ENCODE peak calls at places on chromosome 6, in five cellular contexts. C, T, F, U and I are unnamed samples.
A peak's percentile ranks its signal among the peaks of the same experiment; 100 is the strongest.

GRCh38 chr6:125792680-125793079 is 1.9 kb downstream of the NCOA7 start:
- DNase-seq in C (no peak), T (no peak), F (peak; percentile 35), U (no peak), I (no peak)

GRCh38 chr6:166660157-166660686 is 33.2 kb upstream of the RPS6KA2 start:
- DNase-seq in C (no peak), T (no peak), F (no peak), U (no peak), I (no peak)

GRCh38 chr6:3230275-3231212 is 3.1 kb upstream of the TUBB2B start:
- DNase-seq in C (peak; percentile 70), T (peak; percentile 90), F (no peak), U (no peak), I (peak; percentile 61)

GRCh38 chr6:113574147-113574546 is 283.0 kb upstream of the MARCKS start:
- DNase-seq in C (no peak), T (no peak), F (no peak), U (no peak), I (no peak)

GRCh38 chr6:31079656-31080261 is 32.6 kb downstream of the C6orf15 start:
- DNase-seq in C (peak; percentile 62), T (peak; percentile 86), F (peak; percentile 49), U (peak; percentile 67), I (peak; percentile 64)

GRCh38 chr6:146543211-146543939 is at the start of gene RAB32:
- DNase-seq in C (peak; percentile 95), T (peak; percentile 93), F (peak; percentile 94), U (peak; percentile 93), I (peak; percentile 89)

GRCh38 chr6:126548301-126548700 is 208.4 kb downstream of the CENPW start:
- DNase-seq in C (no peak), T (no peak), F (no peak), U (no peak), I (no peak)

GRCh38 chr6:41581381-41581991 is 35.3 kb downstream of the FOXP4 start:
- DNase-seq in C (peak; percentile 63), T (no peak), F (peak; percentile 48), U (no peak), I (peak; percentile 87)

GRCh38 chr6:30211306-30211705 is 1.9 kb downstream of the TRIM26 start:
- DNase-seq in C (no peak), T (no peak), F (no peak), U (no peak), I (no peak)

GRCh38 chr6:47292027-47292426 is 17.7 kb downstream of the TNFRSF21 start:
- DNase-seq in C (no peak), T (no peak), F (no peak), U (no peak), I (no peak)

GRCh38 chr6:133353061-133353460 is 111.9 kb downstream of the EYA4 start:
- DNase-seq in C (no peak), T (no peak), F (no peak), U (no peak), I (no peak)

GRCh38 chr6:161434331-161434730 is 160.5 kb upstream of the AGPAT4 start:
- DNase-seq in C (no peak), T (no peak), F (peak; percentile 73), U (no peak), I (no peak)

GRCh38 chr6:1081566-1081965 is 230.3 kb upstream of the FOXQ1 start:
- DNase-seq in C (no peak), T (no peak), F (no peak), U (no peak), I (no peak)

GRCh38 chr6:161486326-161486725 is 212.5 kb upstream of the AGPAT4 start:
- DNase-seq in C (peak; percentile 24), T (no peak), F (peak; percentile 88), U (no peak), I (peak; percentile 16)

GRCh38 chr6:41705996-41706835 is 29.2 kb downstream of the TFEB start:
- DNase-seq in C (peak; percentile 80), T (peak; percentile 77), F (peak; percentile 71), U (peak; percentile 43), I (no peak)

GRCh38 chr6:118705799-118706481 is 54.5 kb upstream of the CEP85L start:
- DNase-seq in C (no peak), T (peak; percentile 44), F (peak; percentile 59), U (no peak), I (peak; percentile 50)

GRCh38 chr6:67450641-67451040 is 1184.4 kb upstream of the ADGRB3 start:
- DNase-seq in C (no peak), T (no peak), F (no peak), U (no peak), I (no peak)

GRCh38 chr6:109516929-109517328 is 33.9 kb upstream of the ZBTB24 start:
- DNase-seq in C (no peak), T (no peak), F (no peak), U (no peak), I (no peak)

DNA sequence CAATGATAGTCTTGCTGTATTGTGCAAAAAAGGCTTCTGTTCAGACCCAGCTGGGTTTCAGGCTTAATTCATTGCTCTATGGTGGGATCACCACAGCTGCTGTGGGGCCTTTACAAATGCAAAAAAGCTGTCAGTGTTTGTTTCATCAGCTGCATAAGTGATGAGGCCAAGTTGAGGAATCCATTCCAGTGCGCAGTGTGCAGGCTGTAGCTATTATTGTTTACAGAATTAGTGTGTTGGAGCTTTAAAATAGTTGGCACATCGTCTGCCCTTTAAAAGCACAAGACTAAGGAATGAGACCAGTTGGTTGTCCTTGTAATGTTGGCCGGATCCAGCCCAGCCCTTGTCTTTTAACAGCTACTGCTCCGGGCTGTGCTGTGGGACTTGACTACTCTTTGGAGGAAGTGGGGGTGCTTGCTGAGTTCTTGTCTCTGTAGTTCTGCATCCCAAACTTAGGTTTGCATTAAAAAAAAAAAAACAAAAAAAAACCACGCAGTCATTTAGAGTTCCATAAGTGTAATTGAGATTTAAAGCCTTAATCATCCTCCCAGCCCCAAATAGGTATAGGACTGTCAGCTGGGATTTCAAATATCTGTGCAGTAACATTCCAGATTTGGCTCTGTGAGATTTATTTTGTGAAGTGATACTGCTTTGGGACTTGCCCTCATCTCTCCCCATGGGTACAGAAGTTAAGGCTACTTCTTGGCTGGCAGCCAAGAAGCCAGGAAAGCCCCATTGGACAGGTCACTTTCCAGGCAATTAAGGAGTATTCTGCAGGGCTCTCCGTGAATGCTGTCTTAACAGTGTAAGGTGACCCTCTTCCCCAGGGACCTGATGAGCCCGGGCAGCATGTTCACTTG is 19.3 kb downstream of the JARID2 start:
- DNase-seq in C (no peak), T (peak; percentile 77), F (no peak), U (no peak), I (peak; percentile 54)
- H3K4me1 ChIP-seq in C (peaks cover 53% of the 10 kb centered on the region), T (peaks cover 62% of the 10 kb centered on the region), F (peaks cover 7% of the 10 kb centered on the region), U (peaks cover 42% of the 10 kb centered on the region), I (peaks cover 80% of the 10 kb centered on the region)

GRCh38 chr6:143516700-143517446 is 5.4 kb upstream of the FUCA2 start:
- DNase-seq in C (no peak), T (no peak), F (no peak), U (no peak), I (no peak)

GRCh38 chr6:143515766-143516355 is 4.3 kb upstream of the FUCA2 start:
- DNase-seq in C (no peak), T (no peak), F (no peak), U (no peak), I (no peak)

GRCh38 chr6:143517447-143517773 is 5.9 kb upstream of the FUCA2 start:
- DNase-seq in C (no peak), T (no peak), F (no peak), U (no peak), I (no peak)

GRCh38 chr6:143513410-143513809 is 1.9 kb upstream of the FUCA2 start:
- DNase-seq in C (peak; percentile 23), T (peak; percentile 59), F (no peak), U (no peak), I (no peak)

DNA sequence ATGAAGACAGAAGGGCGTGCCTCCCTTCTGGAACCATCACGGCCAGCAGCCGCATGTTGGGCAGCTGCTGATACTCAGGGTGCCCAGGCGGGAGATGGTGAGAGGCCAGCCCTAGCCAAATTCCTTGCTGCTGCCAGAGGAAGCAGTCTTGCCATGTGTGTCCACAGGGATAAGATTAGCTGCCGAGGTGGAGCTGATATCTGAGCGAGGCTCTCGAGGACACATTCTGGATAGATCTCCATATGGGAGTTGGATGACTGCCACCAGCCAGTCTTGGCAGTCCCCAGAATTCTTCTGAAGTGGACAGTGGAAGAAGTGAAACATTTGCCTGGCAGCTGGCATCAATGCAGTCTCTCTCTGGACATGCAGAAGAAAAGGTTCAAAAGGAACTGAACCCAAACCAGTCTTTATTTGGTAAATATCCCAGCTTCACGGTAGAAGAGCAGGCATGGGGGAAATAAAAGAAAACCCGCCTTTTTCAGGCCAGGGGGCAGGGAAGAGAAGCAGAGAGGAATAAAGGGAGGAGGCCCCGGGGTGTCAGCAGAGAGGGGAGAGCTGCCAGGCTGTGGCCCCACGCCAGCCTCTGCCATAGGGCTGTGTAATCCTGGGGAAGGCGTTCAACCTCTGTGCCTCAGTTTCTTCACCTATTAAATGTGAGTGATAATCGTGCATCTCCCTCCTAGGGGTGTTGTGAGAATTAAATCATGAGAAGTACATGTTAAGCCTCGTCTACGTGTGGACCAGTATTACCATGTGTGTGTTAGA is 3.7 kb upstream of the FUCA2 start:
- DNase-seq in C (no peak), T (no peak), F (no peak), U (peak; percentile 35), I (no peak)
- H3K27me3 ChIP-seq in C (no peaks in the 10 kb centered on the region), T (peaks cover 4% of the 10 kb centered on the region), F (peaks cover 2% of the 10 kb centered on the region), U (no peaks in the 10 kb centered on the region), I (peaks cover 7% of the 10 kb centered on the region)

DNA sequence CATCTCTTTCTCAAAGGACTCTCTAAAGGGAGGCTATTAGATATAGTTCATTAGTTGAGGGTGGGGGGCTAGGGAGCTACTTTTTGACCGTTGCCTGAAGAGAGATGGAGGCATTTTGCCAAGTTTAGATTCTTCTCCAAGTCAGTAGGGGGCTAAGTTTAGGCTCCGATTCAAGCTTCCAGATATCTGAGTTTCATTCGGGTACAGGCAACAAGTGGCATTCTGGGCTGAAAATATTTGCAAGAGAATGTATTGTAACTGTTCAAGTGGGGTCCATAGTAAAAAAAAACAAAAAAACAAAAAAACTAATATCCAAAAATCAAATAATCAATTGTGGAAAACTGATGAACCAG is 43.4 kb upstream of the PIM1 start:
- DNase-seq in C (no peak), T (no peak), F (no peak), U (no peak), I (no peak)
- H3K4me1 ChIP-seq in C (peaks cover 11% of the 10 kb centered on the region), T (peaks cover 27% of the 10 kb centered on the region), F (peaks cover 38% of the 10 kb centered on the region), U (peaks cover 10% of the 10 kb centered on the region), I (peaks cover 55% of the 10 kb centered on the region)

DNA sequence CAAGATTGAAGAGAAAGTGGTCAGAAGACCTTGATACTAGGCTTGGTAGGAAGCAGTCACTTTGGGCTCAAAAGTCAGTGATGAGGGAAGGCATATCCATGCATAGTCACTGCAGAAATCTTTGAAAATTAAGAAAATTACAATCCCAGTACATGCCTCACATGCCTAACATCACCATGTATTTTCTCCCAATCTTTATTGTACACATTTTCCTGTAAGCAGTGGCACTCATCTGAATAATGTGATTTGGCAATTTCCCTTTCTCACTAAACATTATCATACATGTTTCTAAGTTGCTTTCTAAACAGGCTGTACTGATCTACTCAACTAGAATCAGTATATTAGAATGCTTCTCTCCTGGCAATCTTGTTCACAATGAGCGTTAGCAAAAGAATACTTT is 280.7 kb upstream of the SUPT3H start:
- DNase-seq in C (no peak), T (no peak), F (no peak), U (no peak), I (no peak)
- H3K27me3 ChIP-seq in C (no peaks in the 10 kb centered on the region), T (peaks cover 32% of the 10 kb centered on the region), F (no peaks in the 10 kb centered on the region), U (no peaks in the 10 kb centered on the region), I (no peaks in the 10 kb centered on the region)

GRCh38 chr6:11972806-11973205 is 39.3 kb upstream of the HIVEP1 start:
- DNase-seq in C (no peak), T (no peak), F (no peak), U (no peak), I (no peak)
- H3K4me1 ChIP-seq in C (peaks cover 12% of the 10 kb centered on the region), T (peaks cover 9% of the 10 kb centered on the region), F (no peaks in the 10 kb centered on the region), U (no peaks in the 10 kb centered on the region), I (peaks cover 62% of the 10 kb centered on the region)

DNA sequence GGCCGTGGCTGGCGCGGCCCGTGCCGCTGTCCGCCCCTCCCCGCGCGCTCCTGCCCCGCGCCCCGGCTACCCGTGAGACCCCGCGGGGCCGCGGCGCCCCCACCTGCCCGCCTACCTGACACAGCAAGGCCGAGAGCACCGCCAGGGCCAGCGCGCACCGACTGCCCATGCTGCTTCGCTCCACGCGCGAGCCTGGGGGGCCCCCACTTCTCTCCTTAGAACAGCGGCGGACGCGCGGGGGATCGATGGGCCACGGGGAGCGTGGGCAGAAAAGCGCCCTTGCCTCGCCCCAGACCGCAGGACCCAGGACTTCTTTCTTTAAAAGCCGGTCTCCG is 940 bp downstream of the DLL1 start:
- DNase-seq in C (no peak), T (no peak), F (no peak), U (no peak), I (no peak)
- H3K27me3 ChIP-seq in C (peaks cover 80% of the 10 kb centered on the region), T (peaks cover 67% of the 10 kb centered on the region), F (no peaks in the 10 kb centered on the region), U (peaks cover 3% of the 10 kb centered on the region), I (peaks cover 94% of the 10 kb centered on the region)